ENCODE peak calls at places on chromosomes 4 and X, in ten cellular contexts. Q, A, N, T, R, X, P, B, K and H are unnamed samples.

GRCh38 chr4:121176082-121176706 is 12.1 kb upstream of the TNIP3 start:
- DNase-seq in A (no peak), B (no peak), T (no peak), N (no peak), P (no peak), K (no peak), R (no peak), Q (no peak), X (no peak), H (no peak)

GRCh38 chr4:112910109-112910736 is 139.2 kb upstream of the ANK2 start:
- DNase-seq in K (no peak), A (no peak), R (peak; percentile 24), X (no peak), T (no peak), Q (peak; percentile 17), B (peak; percentile 54), N (no peak), P (peak; percentile 27), H (no peak)

GRCh38 chrX:126165721-126166401 is at the start of gene DCAF12L2:
- DNase-seq in X (no peak), A (no peak), R (no peak), B (no peak), N (peak; percentile 47), P (no peak), T (peak; percentile 61), K (no peak), Q (peak; percentile 28), H (no peak)

GRCh38 chr4:33940281-33940680 is 2304.0 kb downstream of the ARAP2 start:
- DNase-seq in P (no peak), X (no peak), T (no peak), R (no peak), B (peak; percentile 12), K (no peak), A (no peak), Q (no peak), N (no peak), H (no peak)

GRCh38 chr4:71882113-71882512 is 98.2 kb upstream of the GC start:
- DNase-seq in Q (no peak), B (no peak), K (no peak), X (no peak), T (peak; percentile 82), N (no peak), P (no peak), R (no peak), A (no peak), H (no peak)

GRCh38 chr4:55543858-55544257 is 2.9 kb downstream of the CLOCK start:
- DNase-seq in N (no peak), B (no peak), K (no peak), R (no peak), P (no peak), T (no peak), Q (no peak), A (no peak), X (no peak), H (no peak)

GRCh38 chr4:4270529-4270928 is 19.4 kb downstream of the LYAR start:
- DNase-seq in A (no peak), R (no peak), P (no peak), B (no peak), Q (no peak), N (no peak), X (no peak), T (no peak), K (no peak), H (no peak)

GRCh38 chr4:147546341-147546740 is 65.4 kb downstream of the EDNRA start:
- DNase-seq in P (no peak), A (no peak), K (no peak), X (no peak), N (no peak), T (no peak), R (no peak), B (peak; percentile 91), Q (no peak), H (peak; percentile 30)

GRCh38 chrX:21382715-21383114 is 8.5 kb downstream of the CNKSR2 start:
- DNase-seq in T (no peak), P (no peak), B (no peak), K (no peak), N (no peak), X (no peak), A (no peak), R (no peak), Q (no peak), H (no peak)